ENCODE peak calls at places on chromosomes 13 and 19, in nine cellular contexts. One of them, this sample, is unnamed.

GRCh38 chr13:112898786-112899617 is 70.0 kb upstream of the MCF2L start:
- DNase-seq in K562: no peak
- DNase-seq in CD8-positive, alpha-beta memory T cell: no peak
- DNase-seq in heart right ventricle: no peak
- DNase-seq in lung: no peak
- DNase-seq in Peyer's patch: no peak
- DNase-seq in cardiac muscle cell: no peak
- DNase-seq in transverse colon: no peak
- DNase-seq in mammary epithelial cell: no peak
- DNase-seq in this sample: no peak

GRCh38 chr13:27619093-27619705 is 1.1 kb downstream of the LNX2 start:
- DNase-seq in mammary epithelial cell: no peak
- DNase-seq in Peyer's patch: no peak
- DNase-seq in transverse colon: no peak
- DNase-seq in CD8-positive, alpha-beta memory T cell: no peak
- DNase-seq in lung: no peak
- DNase-seq in heart right ventricle: no peak
- DNase-seq in cardiac muscle cell: no peak
- DNase-seq in K562: no peak
- DNase-seq in this sample: no peak

GRCh38 chr13:89455741-89456140 is 1784.6 kb downstream of the SLITRK5 start:
- DNase-seq in heart right ventricle: no peak
- DNase-seq in K562: no peak
- DNase-seq in cardiac muscle cell: no peak
- DNase-seq in transverse colon: no peak
- DNase-seq in lung: no peak
- DNase-seq in CD8-positive, alpha-beta memory T cell: no peak
- DNase-seq in Peyer's patch: no peak
- DNase-seq in mammary epithelial cell: peak; percentile 93
- DNase-seq in this sample: no peak

GRCh38 chr19:2015611-2015950 is at the start of gene BTBD2:
- DNase-seq in heart right ventricle: peak; percentile 82
- DNase-seq in Peyer's patch: peak; percentile 45
- DNase-seq in CD8-positive, alpha-beta memory T cell: peak; percentile 24
- DNase-seq in lung: peak; percentile 67
- DNase-seq in cardiac muscle cell: peak; percentile 57
- DNase-seq in mammary epithelial cell: peak; percentile 44
- DNase-seq in transverse colon: peak; percentile 70
- DNase-seq in K562: no peak
- DNase-seq in this sample: no peak

GRCh38 chr19:45136507-45137178 is 24.1 kb downstream of the NKPD1 start:
- DNase-seq in transverse colon: no peak
- DNase-seq in mammary epithelial cell: no peak
- DNase-seq in Peyer's patch: no peak
- DNase-seq in heart right ventricle: no peak
- DNase-seq in CD8-positive, alpha-beta memory T cell: no peak
- DNase-seq in cardiac muscle cell: no peak
- DNase-seq in lung: no peak
- DNase-seq in K562: no peak
- DNase-seq in this sample: no peak

GRCh38 chr13:51674276-51674675 is 90.0 kb downstream of the WDFY2 start:
- DNase-seq in cardiac muscle cell: no peak
- DNase-seq in heart right ventricle: no peak
- DNase-seq in transverse colon: peak; percentile 53
- DNase-seq in CD8-positive, alpha-beta memory T cell: no peak
- DNase-seq in lung: peak; percentile 81
- DNase-seq in mammary epithelial cell: peak; percentile 93
- DNase-seq in K562: no peak
- DNase-seq in Peyer's patch: no peak
- DNase-seq in this sample: no peak

GRCh38 chr13:68304287-68304893 is 1074.3 kb upstream of the PCDH9 start:
- DNase-seq in mammary epithelial cell: peak; percentile 9
- DNase-seq in CD8-positive, alpha-beta memory T cell: no peak
- DNase-seq in cardiac muscle cell: peak; percentile 51
- DNase-seq in transverse colon: no peak
- DNase-seq in lung: no peak
- DNase-seq in K562: no peak
- DNase-seq in heart right ventricle: no peak
- DNase-seq in Peyer's patch: no peak
- DNase-seq in this sample: no peak

GRCh38 chr19:41882568-41883462 is at the start of gene ARHGEF1:
- DNase-seq in K562: peak; percentile 89
- DNase-seq in lung: peak; percentile 71
- DNase-seq in Peyer's patch: peak; percentile 73
- DNase-seq in cardiac muscle cell: peak; percentile 38
- DNase-seq in CD8-positive, alpha-beta memory T cell: peak; percentile 56
- DNase-seq in mammary epithelial cell: peak; percentile 30
- DNase-seq in transverse colon: peak; percentile 75
- DNase-seq in heart right ventricle: peak; percentile 74
- DNase-seq in this sample: peak; percentile 35

GRCh38 chr13:42485272-42485671 is 88.7 kb upstream of the TNFSF11 start:
- DNase-seq in transverse colon: no peak
- DNase-seq in cardiac muscle cell: no peak
- DNase-seq in mammary epithelial cell: peak; percentile 54
- DNase-seq in heart right ventricle: no peak
- DNase-seq in K562: no peak
- DNase-seq in lung: no peak
- DNase-seq in Peyer's patch: no peak
- DNase-seq in CD8-positive, alpha-beta memory T cell: no peak
- DNase-seq in this sample: no peak

GRCh38 chr13:24228852-24229458 is 68.4 kb downstream of the SPATA13 start:
- DNase-seq in cardiac muscle cell: peak; percentile 69
- DNase-seq in transverse colon: no peak
- DNase-seq in CD8-positive, alpha-beta memory T cell: peak; percentile 36
- DNase-seq in lung: no peak
- DNase-seq in mammary epithelial cell: peak; percentile 37
- DNase-seq in heart right ventricle: peak; percentile 44
- DNase-seq in Peyer's patch: no peak
- DNase-seq in K562: peak; percentile 12
- DNase-seq in this sample: no peak

GRCh38 chr13:88217372-88217771 is 546.2 kb downstream of the SLITRK5 start:
- DNase-seq in lung: no peak
- DNase-seq in Peyer's patch: no peak
- DNase-seq in mammary epithelial cell: no peak
- DNase-seq in heart right ventricle: no peak
- DNase-seq in transverse colon: no peak
- DNase-seq in K562: no peak
- DNase-seq in cardiac muscle cell: no peak
- DNase-seq in CD8-positive, alpha-beta memory T cell: no peak
- DNase-seq in this sample: no peak

GRCh38 chr19:27746691-27747380 is 1466.1 kb downstream of the UQCRFS1 start:
- DNase-seq in Peyer's patch: no peak
- DNase-seq in heart right ventricle: peak; percentile 34
- DNase-seq in lung: peak; percentile 20
- DNase-seq in cardiac muscle cell: peak; percentile 21
- DNase-seq in mammary epithelial cell: peak; percentile 15
- DNase-seq in K562: peak; percentile 8
- DNase-seq in transverse colon: peak; percentile 21
- DNase-seq in CD8-positive, alpha-beta memory T cell: no peak
- DNase-seq in this sample: no peak

GRCh38 chr13:51793570-51794273 is 10.2 kb downstream of the DHRS12 start:
- DNase-seq in lung: no peak
- DNase-seq in mammary epithelial cell: peak; percentile 78
- DNase-seq in K562: peak; percentile 29
- DNase-seq in cardiac muscle cell: no peak
- DNase-seq in transverse colon: no peak
- DNase-seq in CD8-positive, alpha-beta memory T cell: no peak
- DNase-seq in Peyer's patch: peak; percentile 72
- DNase-seq in heart right ventricle: no peak
- DNase-seq in this sample: no peak

GRCh38 chr19:15196683-15197005 is 4.2 kb downstream of the NOTCH3 start:
- DNase-seq in cardiac muscle cell: no peak
- DNase-seq in transverse colon: no peak
- DNase-seq in mammary epithelial cell: no peak
- DNase-seq in CD8-positive, alpha-beta memory T cell: no peak
- DNase-seq in heart right ventricle: no peak
- DNase-seq in lung: no peak
- DNase-seq in Peyer's patch: no peak
- DNase-seq in K562: no peak
- DNase-seq in this sample: no peak

GRCh38 chr19:15195987-15196682 is 4.7 kb downstream of the NOTCH3 start:
- DNase-seq in lung: peak; percentile 86
- DNase-seq in CD8-positive, alpha-beta memory T cell: no peak
- DNase-seq in heart right ventricle: no peak
- DNase-seq in Peyer's patch: no peak
- DNase-seq in mammary epithelial cell: peak; percentile 84
- DNase-seq in transverse colon: peak; percentile 88
- DNase-seq in K562: peak; percentile 49
- DNase-seq in cardiac muscle cell: peak; percentile 53
- DNase-seq in this sample: no peak

GRCh38 chr19:15195381-15195964 is 5.3 kb downstream of the NOTCH3 start:
- DNase-seq in CD8-positive, alpha-beta memory T cell: no peak
- DNase-seq in lung: peak; percentile 74
- DNase-seq in transverse colon: peak; percentile 29
- DNase-seq in heart right ventricle: peak; percentile 55
- DNase-seq in Peyer's patch: no peak
- DNase-seq in mammary epithelial cell: peak; percentile 80
- DNase-seq in cardiac muscle cell: peak; percentile 81
- DNase-seq in K562: peak; percentile 57
- DNase-seq in this sample: peak; percentile 97

GRCh38 chr19:15197275-15198005 is 3.4 kb downstream of the NOTCH3 start:
- DNase-seq in heart right ventricle: no peak
- DNase-seq in lung: no peak
- DNase-seq in mammary epithelial cell: no peak
- DNase-seq in CD8-positive, alpha-beta memory T cell: no peak
- DNase-seq in K562: no peak
- DNase-seq in cardiac muscle cell: no peak
- DNase-seq in Peyer's patch: no peak
- DNase-seq in transverse colon: no peak
- DNase-seq in this sample: no peak

DNA sequence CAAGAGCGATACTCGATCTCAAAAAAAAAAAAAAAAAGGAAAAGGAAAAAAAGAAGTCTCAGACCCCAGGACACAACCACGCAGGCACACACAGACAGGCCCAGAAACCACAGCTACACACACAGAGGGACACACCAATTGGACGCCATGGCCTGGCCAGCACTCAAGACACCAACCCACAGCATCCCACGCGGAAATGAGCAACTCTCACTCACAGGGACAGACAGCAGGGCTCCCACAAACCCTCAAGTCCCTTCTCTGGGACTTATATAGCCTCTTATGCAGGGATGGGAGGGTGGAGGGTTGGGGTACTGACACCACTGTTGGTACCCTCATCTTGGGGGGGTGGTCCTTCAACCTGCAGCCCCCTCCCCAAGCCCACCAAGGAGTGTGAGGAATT is 5.9 kb downstream of the NOTCH3 start:
- DNase-seq in CD8-positive, alpha-beta memory T cell: no peak
- DNase-seq in K562: no peak
- DNase-seq in Peyer's patch: no peak
- DNase-seq in cardiac muscle cell: no peak
- DNase-seq in heart right ventricle: peak; percentile 29
- DNase-seq in transverse colon: no peak
- DNase-seq in mammary epithelial cell: peak; percentile 44
- DNase-seq in lung: no peak
- DNase-seq in this sample: peak; percentile 82
- H3K4me3 ChIP-seq in CD8-positive, alpha-beta memory T cell: no peak overlapping the region
- H3K4me3 ChIP-seq in K562: no peak overlapping the region
- H3K4me3 ChIP-seq in Peyer's patch: peak overlapping the region; percentile 61
- H3K4me3 ChIP-seq in cardiac muscle cell: peak overlapping the region; percentile 45
- H3K4me3 ChIP-seq in heart right ventricle: peak overlapping the region; percentile 27
- H3K4me3 ChIP-seq in transverse colon: peak overlapping the region; percentile 40
- H3K4me3 ChIP-seq in mammary epithelial cell: no peak overlapping the region
- H3K4me3 ChIP-seq in lung: no peak overlapping the region
- H3K4me3 ChIP-seq in this sample: peak overlapping the region; percentile 48

DNA sequence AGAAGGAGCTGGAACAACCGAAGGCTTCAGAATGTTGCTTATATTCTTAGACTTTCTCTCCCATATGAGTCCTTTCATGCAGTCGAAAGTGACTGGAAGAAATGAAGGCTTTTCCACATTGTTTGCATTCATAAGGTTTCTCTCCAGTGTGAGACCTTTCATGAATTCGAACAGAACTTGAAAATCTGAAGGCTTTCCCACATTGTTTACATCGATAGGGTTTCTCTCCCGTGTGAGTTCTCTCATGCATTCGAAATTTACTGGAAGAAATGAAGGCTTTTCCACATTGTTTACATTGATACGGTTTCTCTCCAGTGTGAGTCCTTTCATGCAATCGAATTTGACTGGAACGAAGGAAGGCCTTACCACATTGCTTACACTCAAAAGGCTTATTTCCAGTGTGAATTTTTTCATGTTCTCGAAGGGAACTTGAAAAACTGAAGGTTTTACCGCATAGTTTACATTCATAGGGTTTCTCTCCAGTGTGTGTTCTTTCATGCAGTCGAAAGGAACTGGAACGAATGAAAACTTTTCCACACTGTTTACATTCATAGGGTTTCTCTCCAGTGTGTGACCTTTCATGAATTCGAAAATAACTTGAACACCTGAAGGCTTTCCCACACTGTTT is 21.5 kb downstream of the ZNF14 start:
- DNase-seq in Peyer's patch: no peak
- DNase-seq in K562: no peak
- DNase-seq in CD8-positive, alpha-beta memory T cell: no peak
- DNase-seq in cardiac muscle cell: no peak
- DNase-seq in lung: no peak
- DNase-seq in heart right ventricle: no peak
- DNase-seq in mammary epithelial cell: no peak
- DNase-seq in transverse colon: no peak
- DNase-seq in this sample: no peak
- H3K9me3 ChIP-seq in Peyer's patch: no peaks in the 10 kb centered on the region
- H3K9me3 ChIP-seq in K562: peaks cover 38% of the 10 kb centered on the region
- H3K9me3 ChIP-seq in CD8-positive, alpha-beta memory T cell: peaks cover 83% of the 10 kb centered on the region
- H3K9me3 ChIP-seq in cardiac muscle cell: peaks cover 16% of the 10 kb centered on the region
- H3K9me3 ChIP-seq in lung: peaks cover 47% of the 10 kb centered on the region
- H3K9me3 ChIP-seq in heart right ventricle: peaks cover 100% of the 10 kb centered on the region
- H3K9me3 ChIP-seq in mammary epithelial cell: peaks cover 73% of the 10 kb centered on the region
- H3K9me3 ChIP-seq in transverse colon: peaks cover 98% of the 10 kb centered on the region
- H3K9me3 ChIP-seq in this sample: peaks cover 98% of the 10 kb centered on the region

DNA sequence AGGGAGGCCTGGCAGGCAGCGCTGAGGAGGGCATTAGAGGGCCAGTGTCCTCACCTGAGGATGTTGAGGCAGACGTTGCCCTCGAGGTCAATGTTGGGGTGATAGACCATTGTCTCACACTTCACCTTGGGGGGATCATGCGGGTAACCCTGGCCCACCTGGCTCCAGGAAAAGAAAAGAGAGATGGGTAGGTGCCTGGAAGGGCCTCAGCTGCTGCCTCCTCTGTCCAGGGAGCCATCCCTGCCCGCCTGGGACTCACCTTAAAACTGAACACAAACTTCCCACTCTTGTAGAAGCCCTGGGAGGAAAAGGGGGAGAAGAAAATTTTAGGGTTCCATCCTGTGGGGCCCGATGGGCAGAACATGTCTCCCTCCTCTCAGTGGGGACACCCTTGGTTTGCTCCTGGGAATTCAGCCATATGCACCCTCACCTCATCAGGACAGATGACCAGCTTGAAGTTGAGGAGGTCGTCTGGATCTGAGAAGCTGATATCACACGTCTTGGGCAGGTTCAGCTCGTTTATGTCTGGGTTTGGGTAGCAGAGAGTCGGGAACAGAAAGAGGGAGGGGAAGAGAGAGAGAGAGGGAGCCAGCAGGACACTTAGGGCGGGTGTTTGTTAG is 1.7 kb downstream of the UBE2M start:
- DNase-seq in cardiac muscle cell: no peak
- DNase-seq in lung: no peak
- DNase-seq in Peyer's patch: no peak
- DNase-seq in K562: no peak
- DNase-seq in mammary epithelial cell: no peak
- DNase-seq in transverse colon: no peak
- DNase-seq in heart right ventricle: no peak
- DNase-seq in CD8-positive, alpha-beta memory T cell: no peak
- DNase-seq in this sample: peak; percentile 59
- H3K27ac ChIP-seq in cardiac muscle cell: peak overlapping the region; percentile 99
- H3K27ac ChIP-seq in lung: peak overlapping the region; percentile 99
- H3K27ac ChIP-seq in Peyer's patch: peak overlapping the region; percentile 98
- H3K27ac ChIP-seq in K562: peak overlapping the region; percentile 94
- H3K27ac ChIP-seq in mammary epithelial cell: peak overlapping the region; percentile 29
- H3K27ac ChIP-seq in transverse colon: peak overlapping the region; percentile 95
- H3K27ac ChIP-seq in heart right ventricle: peak overlapping the region; percentile 100
- H3K27ac ChIP-seq in CD8-positive, alpha-beta memory T cell: peak overlapping the region; percentile 84
- H3K27ac ChIP-seq in this sample: peak overlapping the region; percentile 100

GRCh38 chr19:48795055-48795854 is 15.6 kb downstream of the BCAT2 start:
- DNase-seq in heart right ventricle: peak; percentile 95
- DNase-seq in lung: peak; percentile 91
- DNase-seq in cardiac muscle cell: peak; percentile 94
- DNase-seq in CD8-positive, alpha-beta memory T cell: peak; percentile 83
- DNase-seq in K562: peak; percentile 90
- DNase-seq in transverse colon: peak; percentile 91
- DNase-seq in Peyer's patch: peak; percentile 90
- DNase-seq in mammary epithelial cell: peak; percentile 88
- DNase-seq in this sample: peak; percentile 95
- H3K4me3 ChIP-seq in heart right ventricle: peak overlapping the region; percentile 66
- H3K4me3 ChIP-seq in lung: peak overlapping the region; percentile 35
- H3K4me3 ChIP-seq in cardiac muscle cell: peak overlapping the region; percentile 57
- H3K4me3 ChIP-seq in CD8-positive, alpha-beta memory T cell: peak overlapping the region; percentile 96
- H3K4me3 ChIP-seq in K562: peak overlapping the region; percentile 53
- H3K4me3 ChIP-seq in transverse colon: peak overlapping the region; percentile 41
- H3K4me3 ChIP-seq in Peyer's patch: peak overlapping the region; percentile 70
- H3K4me3 ChIP-seq in mammary epithelial cell: peak overlapping the region; percentile 17
- H3K4me3 ChIP-seq in this sample: peak overlapping the region; percentile 45